ENCODE peak calls at places on chromosomes 6 and 20, in four cellular contexts. One of them, this sample, is unnamed.

GRCh38 chr6:122790740-122791679 is 2.0 kb downstream of the SMPDL3A start:
- DNase-seq in neural progenitor cell: no peak
- DNase-seq in GM23338: peak; percentile 20
- DNase-seq in PC-3: no peak
- DNase-seq in this sample: no peak

GRCh38 chr6:15266423-15266996 is 20.6 kb downstream of the JARID2 start:
- DNase-seq in PC-3: no peak
- DNase-seq in GM23338: peak; percentile 64
- DNase-seq in neural progenitor cell: no peak
- DNase-seq in this sample: no peak

GRCh38 chr6:87139236-87139635 is 16.1 kb upstream of the ZNF292 start:
- DNase-seq in neural progenitor cell: peak; percentile 53
- DNase-seq in GM23338: peak; percentile 83
- DNase-seq in PC-3: peak; percentile 66
- DNase-seq in this sample: peak; percentile 68

GRCh38 chr20:63534831-63535651 is 2.1 kb downstream of the PTK6 start:
- DNase-seq in PC-3: no peak
- DNase-seq in neural progenitor cell: no peak
- DNase-seq in GM23338: no peak
- DNase-seq in this sample: peak; percentile 52

GRCh38 chr6:116969211-116969863 is 92.3 kb downstream of the RFX6 start:
- DNase-seq in neural progenitor cell: peak; percentile 64
- DNase-seq in GM23338: peak; percentile 79
- DNase-seq in PC-3: peak; percentile 64
- DNase-seq in this sample: peak; percentile 66

GRCh38 chr20:40803381-40803780 is 114.3 kb upstream of the MAFB start:
- DNase-seq in PC-3: no peak
- DNase-seq in neural progenitor cell: no peak
- DNase-seq in GM23338: no peak
- DNase-seq in this sample: no peak

GRCh38 chr6:51553246-51554015 is 534.0 kb downstream of the PKHD1 start:
- DNase-seq in neural progenitor cell: no peak
- DNase-seq in PC-3: no peak
- DNase-seq in GM23338: no peak
- DNase-seq in this sample: no peak

GRCh38 chr6:35240838-35241801 is 18.4 kb upstream of the ZNF76 start:
- DNase-seq in GM23338: peak; percentile 90
- DNase-seq in PC-3: peak; percentile 88
- DNase-seq in neural progenitor cell: peak; percentile 82
- DNase-seq in this sample: peak; percentile 63

GRCh38 chr6:8029243-8029870 is 34.8 kb downstream of the BLOC1S5 start:
- DNase-seq in GM23338: no peak
- DNase-seq in PC-3: no peak
- DNase-seq in neural progenitor cell: peak; percentile 27
- DNase-seq in this sample: peak; percentile 21

GRCh38 chr20:59437601-59438031 is 137.2 kb downstream of the EDN3 start:
- DNase-seq in GM23338: no peak
- DNase-seq in neural progenitor cell: no peak
- DNase-seq in PC-3: no peak
- DNase-seq in this sample: no peak

GRCh38 chr6:111015656-111016190 is 33.9 kb downstream of the RPF2 start:
- DNase-seq in GM23338: no peak
- DNase-seq in neural progenitor cell: no peak
- DNase-seq in PC-3: no peak
- DNase-seq in this sample: no peak

DNA sequence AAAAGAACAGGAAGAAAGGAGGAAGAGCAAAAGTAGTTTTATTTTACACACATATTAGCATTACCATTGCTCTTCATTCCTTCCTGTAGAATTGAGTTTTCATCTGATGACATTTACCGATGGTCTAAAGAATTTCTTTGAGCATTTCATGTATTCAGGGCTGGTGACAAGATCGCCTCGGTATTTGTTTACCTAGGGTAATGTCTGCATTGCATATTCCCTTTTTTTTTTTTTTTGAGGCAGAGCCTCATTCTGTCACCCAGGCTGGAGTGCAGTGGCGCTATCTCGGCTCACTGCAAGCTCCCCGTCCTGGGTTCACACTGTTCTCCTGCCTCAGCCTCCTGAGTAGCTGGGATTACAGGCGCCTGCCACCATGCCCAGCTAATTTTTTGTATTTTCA is 19.3 kb downstream of the RAB22A start:
- DNase-seq in PC-3: no peak
- DNase-seq in GM23338: peak; percentile 72
- DNase-seq in neural progenitor cell: no peak
- DNase-seq in this sample: no peak
- TF ChIP-seq EZH2 in PC-3: no peak
- TF ChIP-seq EZH2 in GM23338: no peak
- TF ChIP-seq EZH2 in neural progenitor cell: no peak
- TF ChIP-seq EZH2 in this sample: no peak

DNA sequence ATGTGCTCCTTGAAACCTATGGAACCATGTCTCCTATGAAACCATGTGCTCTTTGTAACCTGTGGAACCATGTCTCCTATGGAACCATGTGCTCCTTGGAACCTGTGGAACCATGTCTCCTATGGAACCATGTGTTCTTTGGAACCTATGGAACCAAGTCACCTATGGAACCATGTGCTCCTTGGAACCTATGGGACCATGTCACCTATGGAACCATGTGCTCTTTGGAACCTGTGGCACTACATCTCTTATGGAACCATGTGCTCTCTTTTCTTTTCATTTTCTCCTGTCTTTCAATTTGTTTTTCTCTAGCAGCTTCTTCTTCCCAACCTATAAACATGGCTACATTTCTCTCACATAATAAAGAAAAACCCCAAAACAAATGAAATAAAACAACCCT is 11.9 kb upstream of the CCN2 start:
- DNase-seq in PC-3: no peak
- DNase-seq in GM23338: no peak
- DNase-seq in neural progenitor cell: no peak
- DNase-seq in this sample: no peak
- H3K79me2 ChIP-seq in PC-3: no peaks in the 10 kb centered on the region
- H3K79me2 ChIP-seq in GM23338: no peaks in the 10 kb centered on the region
- H3K79me2 ChIP-seq in neural progenitor cell: peaks cover 3% of the 10 kb centered on the region
- H3K79me2 ChIP-seq in this sample: no peaks in the 10 kb centered on the region

DNA sequence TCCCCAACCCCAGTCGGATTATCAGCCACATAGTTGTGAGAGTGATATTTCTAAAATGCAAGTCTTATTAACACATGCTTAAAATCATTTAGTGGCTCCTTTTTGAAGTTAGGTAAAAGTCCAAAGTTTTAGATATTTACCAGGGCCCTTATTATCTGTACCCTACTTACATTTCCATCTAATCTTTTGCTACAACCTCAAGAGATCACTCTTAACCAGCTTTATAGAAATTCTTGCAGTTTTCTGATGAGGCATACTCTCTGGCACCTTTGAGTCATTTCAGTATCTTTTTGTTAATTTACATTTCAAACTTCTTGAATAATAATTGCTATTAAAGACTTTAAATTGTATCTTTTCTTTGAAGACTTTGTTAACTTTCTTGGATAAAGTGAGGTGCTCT is 453.3 kb downstream of the RFPL4B start:
- DNase-seq in neural progenitor cell: no peak
- DNase-seq in PC-3: no peak
- DNase-seq in GM23338: no peak
- DNase-seq in this sample: peak; percentile 37
- TF ChIP-seq EZH2phosphoT487 in neural progenitor cell: no peak
- TF ChIP-seq EZH2phosphoT487 in PC-3: no peak
- TF ChIP-seq EZH2phosphoT487 in GM23338: no peak
- TF ChIP-seq EZH2phosphoT487 in this sample: no peak

GRCh38 chr6:154508573-154509375 is 1.7 kb downstream of the CNKSR3 start:
- DNase-seq in GM23338: no peak
- DNase-seq in PC-3: peak; percentile 70
- DNase-seq in neural progenitor cell: no peak
- DNase-seq in this sample: peak; percentile 26
- TF ChIP-seq EZH2 in GM23338: no peak
- TF ChIP-seq EZH2 in PC-3: no peak
- TF ChIP-seq EZH2 in neural progenitor cell: no peak
- TF ChIP-seq EZH2 in this sample: no peak

GRCh38 chr6:145802141-145802540 is 12.5 kb downstream of the FBXO30 start:
- DNase-seq in neural progenitor cell: no peak
- DNase-seq in PC-3: no peak
- DNase-seq in GM23338: no peak
- DNase-seq in this sample: no peak
- H3K79me2 ChIP-seq in neural progenitor cell: peaks cover 100% of the 10 kb centered on the region
- H3K79me2 ChIP-seq in PC-3: peaks cover 64% of the 10 kb centered on the region
- H3K79me2 ChIP-seq in GM23338: peaks cover 100% of the 10 kb centered on the region
- H3K79me2 ChIP-seq in this sample: peaks cover 100% of the 10 kb centered on the region